ENCODE peak calls at places on chromosomes 16 and 17, in four cellular contexts. L is uterus, V is amniotic stem cell, H is NCI-H1092. I is an unnamed sample.
A peak's percentile ranks its signal among the peaks of the same experiment; 100 is the strongest.

GRCh38 chr17:6019959-6020358 is 50.2 kb upstream of the WSCD1 start:
- DNase-seq in H (no peak), L (no peak), V (no peak), I (no peak)

GRCh38 chr17:61775364-61775763 is 88.0 kb downstream of the BRIP1 start:
- DNase-seq in L (no peak), H (no peak), V (no peak), I (no peak)

GRCh38 chr16:4307215-4308037 is 8.4 kb upstream of the GLIS2 start:
- DNase-seq in V (peak; percentile 85), L (peak; percentile 91), H (peak; percentile 81), I (peak; percentile 82)

GRCh38 chr17:49730078-49730786 is 22.5 kb upstream of the SLC35B1 start:
- DNase-seq in L (peak; percentile 90), V (no peak), H (no peak), I (no peak)

GRCh38 chr16:82769845-82770244 is 143.1 kb downstream of the CDH13 start:
- DNase-seq in V (no peak), H (peak; percentile 23), L (no peak), I (no peak)

GRCh38 chr16:1037023-1037933 is 35.3 kb upstream of the SSTR5 start:
- DNase-seq in L (no peak), H (no peak), V (no peak), I (no peak)

GRCh38 chr17:17506893-17507464 is 10.8 kb upstream of the RASD1 start:
- DNase-seq in L (no peak), H (peak; percentile 53), V (no peak), I (peak; percentile 74)

GRCh38 chr17:7854851-7855642 is at the start of gene TMEM88:
- DNase-seq in L (peak; percentile 37), H (no peak), V (no peak), I (no peak)